ENCODE peak calls at places on chromosomes 6 and 20, in six cellular contexts. Z is thoracic aorta, D is IMR-90, W is AG04450, N is HepG2, L is lung. G is an unnamed sample.

GRCh38 chr20:24965065-24965919 is 16.2 kb downstream of the CST7 start:
- DNase-seq in Z (no peak), D (no peak), W (no peak), N (no peak), L (no peak), G (no peak)

GRCh38 chr6:13268914-13269532 is 59.3 kb downstream of the TBC1D7 start:
- DNase-seq in Z (no peak), D (peak), W (peak), N (peak), L (no peak), G (peak)

GRCh38 chr6:112923940-112924587 is 576.9 kb downstream of the RFPL4B start:
- DNase-seq in Z (no peak), D (no peak), W (no peak), N (no peak), L (no peak), G (no peak)

GRCh38 chr20:18443841-18444240 is 23.0 kb downstream of the DZANK1 start:
- DNase-seq in Z (no peak), D (peak), W (no peak), N (no peak), L (no peak), G (peak)

GRCh38 chr20:6045566-6045965 is 8.3 kb downstream of the LRRN4 start:
- DNase-seq in Z (no peak), D (peak), W (peak), N (no peak), L (no peak), G (no peak)

GRCh38 chr6:113120214-113120576 is 737.0 kb upstream of the MARCKS start:
- DNase-seq in Z (no peak), D (peak), W (peak), N (no peak), L (no peak), G (peak)

GRCh38 chr6:51885957-51886356 is 201.5 kb downstream of the PKHD1 start:
- DNase-seq in Z (no peak), D (no peak), W (no peak), N (no peak), L (no peak), G (no peak)

GRCh38 chr6:38391909-38392614 is 247.7 kb downstream of the BTBD9 start:
- DNase-seq in Z (no peak), D (peak), W (no peak), N (no peak), L (no peak), G (peak)

GRCh38 chr20:5871720-5872410 is 78.5 kb downstream of the TRMT6 start:
- DNase-seq in Z (no peak), D (no peak), W (no peak), N (no peak), L (no peak), G (no peak)

GRCh38 chr20:13644010-13644409 is 5.3 kb upstream of the TASP1 start:
- DNase-seq in Z (no peak), D (no peak), W (no peak), N (no peak), L (no peak), G (peak)

GRCh38 chr6:47478233-47479155 is 905 bp downstream of the CD2AP start:
- DNase-seq in Z (no peak), D (peak), W (no peak), N (peak), L (no peak), G (peak)

GRCh38 chr20:37356387-37356786 is 10.4 kb downstream of the SRC start:
- DNase-seq in Z (peak), D (no peak), W (no peak), N (no peak), L (peak), G (no peak)

DNA sequence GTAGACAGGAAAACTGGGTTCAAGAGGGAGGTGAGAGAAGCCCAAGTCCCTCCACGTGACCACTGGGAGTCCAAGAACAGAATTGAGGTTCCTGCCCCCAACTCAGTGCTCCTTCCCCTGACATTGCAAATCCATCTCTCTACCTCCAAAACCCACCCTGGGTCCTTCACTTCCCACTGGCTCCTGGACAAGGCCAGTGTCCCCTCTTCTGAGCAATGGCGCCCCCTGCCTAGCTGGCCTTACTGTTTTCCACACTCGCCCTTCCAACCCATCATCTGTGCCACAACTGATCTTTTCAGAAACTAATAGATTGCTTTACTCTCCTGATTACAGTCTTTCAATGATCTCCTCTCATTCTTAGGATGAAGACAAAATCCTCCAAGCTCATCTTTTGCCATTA is 200.3 kb downstream of the ANKRD60 start:
- DNase-seq in Z (no peak), D (no peak), W (no peak), N (no peak), L (no peak), G (no peak)
- TF ChIP-seq CTCF in Z (no peak), D (no peak), W (no peak), N (peak), L (peak), G (no peak)

GRCh38 chr6:35496851-35497570 is at the start of gene TEAD3:
- DNase-seq in Z (no peak), D (peak), W (no peak), N (peak), L (peak), G (peak)
- H3K4me3 ChIP-seq in Z (peak), D (peak), W (peak), N (peak), L (peak), G (peak)

DNA sequence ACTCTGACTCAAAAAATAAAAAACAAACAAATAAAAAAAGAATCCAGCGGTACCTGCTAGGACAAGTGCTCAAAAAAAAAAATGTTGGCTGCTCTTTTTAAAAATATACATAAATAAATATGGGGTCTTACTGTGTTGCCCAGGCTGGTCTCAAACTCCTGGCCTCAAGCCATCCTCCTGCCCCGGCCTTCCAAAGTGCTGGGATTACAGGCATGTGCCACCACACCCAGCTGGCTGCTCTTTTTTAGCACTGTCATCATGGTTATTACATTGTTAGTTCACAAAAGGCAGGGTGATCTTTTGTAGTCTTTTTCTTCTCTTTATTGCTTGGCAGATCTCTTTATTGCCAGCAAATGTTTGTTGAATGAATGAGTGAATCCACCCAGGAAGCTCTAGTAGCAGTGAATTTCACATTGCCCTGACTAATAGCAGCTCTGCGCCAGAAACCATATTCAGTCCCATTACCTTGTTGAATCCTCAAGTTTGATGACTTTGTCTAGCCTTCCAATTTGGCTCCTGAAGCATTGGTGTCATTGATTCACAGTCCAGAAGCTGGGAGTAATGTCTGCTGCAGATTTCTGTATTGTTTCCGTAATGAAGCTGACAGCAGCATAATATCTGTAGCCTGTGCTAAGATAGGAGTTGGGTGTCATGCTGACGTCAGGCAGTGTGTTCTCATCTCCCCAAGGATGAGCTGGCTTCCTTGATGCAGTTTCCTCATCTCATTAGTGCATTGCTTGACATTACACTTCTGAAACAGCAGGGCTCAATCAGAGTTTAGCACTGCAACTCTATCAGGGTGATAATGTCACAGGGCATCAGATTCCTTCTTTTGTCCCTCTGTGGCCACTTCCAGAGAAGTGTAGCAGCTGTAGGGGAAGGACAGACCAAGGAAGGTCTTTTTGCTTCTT is 84.9 kb upstream of the TGM3 start:
- DNase-seq in Z (no peak), D (peak), W (no peak), N (no peak), L (peak), G (peak)
- TF ChIP-seq CTCF in Z (no peak), D (no peak), W (no peak), N (no peak), L (no peak), G (peak)

GRCh38 chr20:3981132-3981452 is 34.3 kb downstream of the RNF24 start:
- DNase-seq in Z (no peak), D (no peak), W (no peak), N (no peak), L (no peak), G (no peak)
- H3K4me3 ChIP-seq in Z (peak), D (peak), W (no peak), N (peak), L (no peak), G (no peak)

DNA sequence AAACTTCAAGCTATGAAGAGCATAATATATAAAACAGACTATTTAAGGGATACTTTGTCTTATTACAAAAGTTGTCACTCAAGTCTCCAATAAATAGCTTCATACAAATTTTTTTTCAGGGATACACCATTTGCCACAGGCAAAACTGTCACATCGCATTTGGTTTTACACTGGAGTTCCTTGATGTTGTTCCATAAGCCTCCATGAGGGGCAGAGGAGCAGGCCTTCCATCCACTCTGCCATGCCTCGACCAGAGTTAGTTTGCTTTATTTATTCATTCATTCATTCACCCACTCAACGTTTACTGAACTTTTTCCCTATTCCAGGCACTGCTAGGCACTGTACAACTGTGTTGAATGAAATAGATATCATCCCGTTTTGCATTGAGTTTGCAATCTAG is 246.6 kb downstream of the PHF3 start:
- DNase-seq in Z (no peak), D (no peak), W (no peak), N (peak), L (no peak), G (no peak)
- TF ChIP-seq CTCF in Z (no peak), D (no peak), W (peak), N (no peak), L (no peak), G (peak)

GRCh38 chr6:17442196-17442595 is 48.8 kb downstream of the CAP2 start:
- DNase-seq in Z (no peak), D (no peak), W (no peak), N (no peak), L (no peak), G (no peak)

GRCh38 chr6:17450825-17451224 is 57.4 kb downstream of the CAP2 start:
- DNase-seq in Z (no peak), D (no peak), W (no peak), N (no peak), L (no peak), G (no peak)

GRCh38 chr6:17446713-17447112 is 53.3 kb downstream of the CAP2 start:
- DNase-seq in Z (no peak), D (no peak), W (no peak), N (no peak), L (no peak), G (no peak)

GRCh38 chr6:17448165-17448564 is 54.8 kb downstream of the CAP2 start:
- DNase-seq in Z (no peak), D (peak), W (no peak), N (no peak), L (no peak), G (peak)
- H3K4me3 ChIP-seq in Z (no peak), D (no peak), W (no peak), N (no peak), L (no peak), G (no peak)

DNA sequence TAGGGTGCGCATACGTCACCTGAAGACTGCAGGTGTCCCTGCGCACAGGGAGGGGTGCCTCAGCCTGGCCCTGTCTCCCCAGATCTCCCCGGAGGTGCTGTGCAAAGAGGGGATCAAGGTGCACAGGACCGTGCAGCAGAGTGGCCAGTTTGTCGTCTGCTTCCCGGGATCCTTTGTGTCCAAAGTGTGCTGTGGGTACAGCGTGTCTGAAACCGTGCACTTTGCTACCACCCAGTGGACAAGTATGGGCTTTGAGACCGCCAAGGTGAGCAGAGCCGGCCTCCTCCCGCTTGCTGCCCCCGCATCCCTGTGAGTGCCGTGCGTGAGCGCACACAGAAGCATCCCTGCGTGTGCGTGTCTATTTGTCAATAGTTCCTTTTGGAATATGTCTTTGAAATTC is 150.7 kb downstream of the DTNBP1 start:
- DNase-seq in Z (no peak), D (no peak), W (no peak), N (peak), L (no peak), G (no peak)
- TF ChIP-seq CTCF in Z (no peak), D (no peak), W (peak), N (peak), L (no peak), G (no peak)

GRCh38 chr20:35661013-35661412 is 3.7 kb downstream of the CPNE1 start:
- DNase-seq in Z (no peak), D (no peak), W (no peak), N (no peak), L (no peak), G (no peak)

GRCh38 chr20:35663813-35664543 is 722 bp downstream of the CPNE1 start:
- DNase-seq in Z (no peak), D (peak), W (no peak), N (peak), L (peak), G (no peak)

GRCh38 chr20:35663516-35663812 is 1.2 kb downstream of the CPNE1 start:
- DNase-seq in Z (no peak), D (peak), W (no peak), N (no peak), L (no peak), G (no peak)

GRCh38 chr20:35661908-35662307 is 2.8 kb downstream of the CPNE1 start:
- DNase-seq in Z (no peak), D (no peak), W (no peak), N (no peak), L (no peak), G (no peak)

GRCh38 chr20:35662541-35662940 is 2.2 kb downstream of the CPNE1 start:
- DNase-seq in Z (no peak), D (no peak), W (no peak), N (no peak), L (no peak), G (no peak)
- H3K4me3 ChIP-seq in Z (peak), D (peak), W (peak), N (peak), L (no peak), G (peak)